ENCODE peak calls at places on chromosomes 12 and 14, in seven cellular contexts. E is RWPE2, F is bronchial epithelial cell, S is colonic mucosa, N is A549, Y is H9, C is left lung. J is an unnamed sample.

GRCh38 chr12:49893753-49894752 is 9.6 kb downstream of the FAIM2 start:
- DNase-seq in N (peak; percentile 68), F (peak; percentile 75), C (no peak), E (peak; percentile 34), Y (no peak), S (no peak), J (no peak)

GRCh38 chr12:49658276-49658675 is 34.9 kb downstream of the PRPF40B start:
- DNase-seq in S (no peak), N (no peak), Y (no peak), E (no peak), C (no peak), F (no peak), J (no peak)

GRCh38 chr12:52006726-52007157 is at the start of gene TAMALIN:
- DNase-seq in C (peak; percentile 67), E (no peak), F (no peak), S (peak; percentile 67), Y (peak; percentile 64), N (no peak), J (no peak)

GRCh38 chr14:66496188-66496807 is 10.1 kb downstream of the CCDC196 start:
- DNase-seq in N (no peak), E (no peak), F (peak; percentile 33), Y (no peak), C (no peak), S (peak; percentile 42), J (no peak)

GRCh38 chr12:49057888-49058287 is 2.7 kb downstream of the KMT2D start:
- DNase-seq in E (no peak), C (peak; percentile 59), N (no peak), S (peak; percentile 42), Y (no peak), F (peak; percentile 16), J (no peak)

GRCh38 chr14:92546347-92547053 is 32.9 kb downstream of the RIN3 start:
- DNase-seq in E (no peak), Y (no peak), S (no peak), C (no peak), N (peak; percentile 79), F (no peak), J (peak; percentile 21)

GRCh38 chr12:65868133-65868705 is 43.9 kb downstream of the HMGA2 start:
- DNase-seq in S (no peak), E (no peak), F (peak; percentile 93), Y (no peak), N (no peak), C (no peak), J (peak; percentile 77)

GRCh38 chr12:109765493-109765810 is 51.8 kb downstream of the FAM222A start:
- DNase-seq in Y (no peak), E (no peak), N (no peak), F (no peak), S (no peak), C (no peak), J (no peak)

GRCh38 chr12:132739600-132740312 is 21.9 kb downstream of the ANKLE2 start:
- DNase-seq in Y (no peak), C (no peak), S (no peak), F (no peak), N (no peak), E (no peak), J (no peak)

GRCh38 chr12:89060133-89060532 is 292.2 kb downstream of the DUSP6 start:
- DNase-seq in F (no peak), N (no peak), C (no peak), E (no peak), Y (no peak), S (no peak), J (no peak)

GRCh38 chr12:48681416-48681737 is 661 bp downstream of the KANSL2 start:
- DNase-seq in S (no peak), E (no peak), F (no peak), C (no peak), Y (no peak), N (peak; percentile 42), J (no peak)

GRCh38 chr12:44788731-44789130 is 87.4 kb downstream of the NELL2 start:
- DNase-seq in Y (no peak), C (no peak), S (no peak), E (no peak), N (no peak), F (no peak), J (no peak)

GRCh38 chr14:90383731-90384542 is 12.9 kb upstream of the CALM1 start:
- DNase-seq in F (no peak), Y (peak; percentile 60), N (no peak), E (no peak), C (peak; percentile 59), S (peak; percentile 61), J (peak; percentile 9)

GRCh38 chr12:113700943-113701342 is 229.3 kb upstream of the LHX5 start:
- DNase-seq in C (no peak), S (no peak), F (peak; percentile 49), Y (peak; percentile 82), N (peak; percentile 28), E (no peak), J (peak; percentile 81)

DNA sequence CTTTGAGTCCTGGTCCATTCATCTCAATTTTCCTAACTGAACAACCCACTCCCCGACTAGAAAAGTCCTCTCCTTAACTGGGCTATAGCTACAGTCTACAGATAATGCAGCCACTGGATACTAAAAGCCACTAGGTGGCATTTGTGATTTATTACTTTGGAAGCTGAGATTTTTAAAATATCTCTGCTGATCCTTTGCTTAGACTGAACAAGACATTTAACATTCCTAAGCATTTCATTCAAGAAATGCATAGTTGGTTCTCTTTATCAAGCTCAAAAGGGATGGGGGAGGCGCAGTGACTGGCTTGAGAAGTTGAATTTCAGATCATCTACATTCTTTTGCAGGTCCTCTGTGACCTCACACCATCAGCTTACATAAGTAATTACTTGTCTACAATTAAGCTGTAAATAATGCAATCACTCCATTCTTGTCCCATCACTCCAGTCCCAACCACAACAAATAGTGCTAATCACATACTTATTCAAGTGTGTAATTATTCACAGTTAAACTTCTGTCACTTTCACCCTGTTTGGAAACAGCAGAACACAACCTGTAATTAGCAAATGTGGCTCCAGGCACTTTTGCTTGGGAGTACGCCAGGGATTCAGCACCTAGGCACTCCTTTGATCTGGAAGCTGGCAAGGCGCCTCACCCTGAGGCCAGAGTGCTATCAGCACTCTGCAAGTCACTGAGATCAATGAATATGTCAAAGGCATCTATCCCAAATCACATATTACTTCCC is 203.5 kb downstream of the NOVA1 start:
- DNase-seq in N (no peak), E (no peak), F (peak; percentile 50), Y (peak; percentile 34), C (no peak), S (no peak), J (no peak)
- TF ChIP-seq CTCF in N (peak; percentile 56), E (peak; percentile 47), F (peak; percentile 22), Y (peak; percentile 51), C (peak; percentile 11), S (peak; percentile 22), J (peak; percentile 8)

DNA sequence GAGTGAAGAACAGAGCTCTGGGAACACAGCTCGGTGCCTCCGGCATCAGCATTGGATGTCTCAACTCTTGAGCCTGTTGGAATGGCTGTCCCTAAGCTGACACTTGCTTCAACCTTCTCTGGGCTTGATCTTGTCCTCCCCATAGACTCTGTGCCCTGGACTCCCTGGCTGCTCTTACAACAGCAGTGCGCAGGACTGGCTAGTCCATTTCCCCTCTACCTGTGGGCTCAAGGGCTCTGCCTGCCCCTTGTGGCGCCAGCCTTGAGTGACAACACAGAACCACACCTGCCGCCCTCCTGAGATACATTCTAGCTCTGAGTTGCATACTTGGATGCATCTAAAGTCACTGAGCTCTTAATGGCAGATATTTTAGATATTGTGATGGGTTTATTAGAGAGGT is 6.2 kb downstream of the CRADD start:
- DNase-seq in S (no peak), N (no peak), F (no peak), Y (peak; percentile 62), C (no peak), E (no peak), J (no peak)
- TF ChIP-seq CTCF in S (no peak), N (no peak), F (no peak), Y (peak; percentile 40), C (no peak), E (no peak), J (no peak)

GRCh38 chr12:31008961-31009840 is 64.5 kb upstream of the DDX11 start:
- DNase-seq in N (no peak), E (no peak), F (no peak), Y (no peak), S (no peak), C (peak; percentile 11), J (no peak)

GRCh38 chr12:31015215-31015614 is 58.4 kb upstream of the DDX11 start:
- DNase-seq in E (no peak), N (no peak), C (peak; percentile 17), S (no peak), Y (no peak), F (no peak), J (no peak)

GRCh38 chr12:31011336-31011735 is 62.3 kb upstream of the DDX11 start:
- DNase-seq in F (no peak), C (peak; percentile 15), E (no peak), Y (no peak), N (no peak), S (no peak), J (no peak)

GRCh38 chr12:31009976-31010375 is 63.7 kb upstream of the DDX11 start:
- DNase-seq in C (peak; percentile 4), Y (no peak), N (no peak), E (no peak), F (no peak), S (no peak), J (no peak)

GRCh38 chr12:31011746-31012567 is 61.7 kb upstream of the DDX11 start:
- DNase-seq in S (no peak), F (no peak), C (peak; percentile 26), E (no peak), Y (no peak), N (no peak), J (no peak)
- TF ChIP-seq CTCF in S (no peak), F (peak; percentile 26), C (no peak), E (no peak), Y (peak; percentile 50), N (no peak), J (peak; percentile 59)

GRCh38 chr12:127025545-127025944 is 1241.4 kb upstream of the TMEM132C start:
- DNase-seq in Y (no peak), N (peak; percentile 9), C (no peak), F (peak; percentile 1), S (no peak), E (no peak), J (peak; percentile 7)
- TF ChIP-seq CTCF in Y (no peak), N (no peak), C (no peak), F (no peak), S (no peak), E (peak; percentile 58), J (peak; percentile 81)

DNA sequence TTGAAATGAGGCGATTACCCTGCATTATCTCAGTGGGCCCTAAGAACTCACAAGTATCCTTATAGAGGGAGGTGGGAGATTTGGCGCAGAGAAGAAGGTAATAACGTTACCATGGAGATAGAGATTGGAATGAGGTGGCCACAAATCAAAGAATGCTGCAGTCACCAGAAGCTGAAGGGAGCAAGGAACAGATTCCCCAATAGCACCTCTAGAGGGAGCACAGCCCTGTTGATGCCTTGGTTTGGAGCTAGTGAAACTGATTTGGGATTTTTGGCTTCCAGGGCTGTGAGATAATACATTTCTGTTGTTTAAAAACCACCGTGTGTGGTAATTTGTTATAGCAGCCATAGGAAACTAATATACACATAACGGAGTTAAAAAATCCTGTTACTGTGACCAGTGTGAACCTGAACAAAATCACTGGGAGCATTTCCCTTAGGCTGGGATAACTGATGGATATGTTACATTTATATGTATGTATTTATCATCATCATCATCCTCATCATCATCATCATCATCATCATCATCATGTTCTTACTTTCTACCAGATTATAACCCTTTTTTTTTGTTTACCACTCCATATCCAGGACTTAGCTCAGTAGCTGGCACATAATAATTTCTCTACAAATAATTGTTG is 100.3 kb downstream of the LIN7A start:
- DNase-seq in Y (peak; percentile 72), E (no peak), C (no peak), S (no peak), F (peak; percentile 34), N (peak; percentile 53), J (peak; percentile 71)
- TF ChIP-seq CTCF in Y (peak; percentile 86), E (peak; percentile 77), C (peak; percentile 53), S (peak; percentile 52), F (peak; percentile 84), N (peak; percentile 55), J (peak; percentile 83)

GRCh38 chr12:15526033-15526432 is 203.7 kb downstream of the PTPRO start:
- DNase-seq in S (no peak), E (no peak), Y (no peak), N (peak; percentile 31), C (no peak), F (peak; percentile 70), J (no peak)
- TF ChIP-seq CTCF in S (no peak), E (no peak), Y (no peak), N (no peak), C (no peak), F (no peak), J (no peak)

J was measured in HFFc6.